ENCODE peak calls at places on chromosomes 2 and 18, in ten cellular contexts. M, J, F, O, K, G, Z, D, I and C are unnamed samples.

GRCh38 chr18:13628211-13628610 is 98.1 kb downstream of the FAM210A start:
- DNase-seq in D (no peak), Z (no peak), K (no peak), O (no peak), J (no peak), F (no peak), G (no peak), M (no peak), I (no peak), C (no peak)

GRCh38 chr2:20634430-20635095 is 16.3 kb downstream of the HS1BP3 start:
- DNase-seq in F (no peak), G (peak), M (no peak), J (peak), O (no peak), D (no peak), I (peak), K (no peak), Z (no peak), C (no peak)

GRCh38 chr2:225379861-225380260 is 19.6 kb upstream of the NYAP2 start:
- DNase-seq in O (no peak), I (no peak), D (no peak), K (no peak), J (no peak), G (peak), F (no peak), M (no peak), Z (no peak), C (no peak)

GRCh38 chr2:241733391-241734207 is 831 bp upstream of the D2HGDH start:
- DNase-seq in M (no peak), G (peak), F (no peak), K (no peak), I (no peak), J (peak), O (no peak), D (no peak), Z (peak), C (no peak)

GRCh38 chr2:158239271-158239670 is 137.6 kb downstream of the UPP2 start:
- DNase-seq in J (peak), Z (no peak), I (no peak), F (no peak), O (no peak), D (no peak), K (no peak), M (no peak), G (peak), C (no peak)

GRCh38 chr2:225137971-225138370 is 95.7 kb upstream of the DOCK10 start:
- DNase-seq in D (no peak), G (peak), J (peak), I (peak), Z (peak), M (no peak), F (no peak), K (no peak), O (no peak), C (no peak)

GRCh38 chr2:133500967-133501366 is 67.3 kb downstream of the NCKAP5 start:
- DNase-seq in I (no peak), M (no peak), F (no peak), Z (no peak), K (no peak), G (no peak), O (no peak), J (no peak), D (no peak), C (no peak)

GRCh38 chr2:241775223-241776177 is 1.1 kb upstream of the GAL3ST2 start:
- DNase-seq in G (no peak), F (no peak), O (no peak), M (no peak), J (no peak), Z (no peak), D (no peak), I (no peak), K (peak), C (no peak)

GRCh38 chr18:80245781-80246655 is 1.3 kb downstream of the PARD6G start:
- DNase-seq in F (no peak), I (no peak), J (peak), D (no peak), G (no peak), M (no peak), O (no peak), K (peak), Z (no peak), C (no peak)

GRCh38 chr2:224689539-224689938 is 26.6 kb downstream of the CCDC195 start:
- DNase-seq in G (no peak), K (no peak), O (no peak), F (no peak), J (no peak), M (no peak), Z (no peak), I (no peak), D (no peak), C (no peak)

GRCh38 chr18:14920976-14921375 is 173.0 kb downstream of the ANKRD30B start:
- DNase-seq in O (no peak), G (no peak), M (no peak), I (no peak), F (no peak), D (no peak), Z (no peak), K (no peak), J (no peak), C (no peak)

GRCh38 chr2:21422050-21422449 is 298.3 kb downstream of the TDRD15 start:
- DNase-seq in O (no peak), F (peak), I (no peak), K (peak), M (no peak), D (peak), Z (no peak), J (peak), G (no peak), C (peak)

GRCh38 chr2:52976132-52976949 is 791.3 kb upstream of the CHAC2 start:
- DNase-seq in G (peak), I (peak), J (peak), D (no peak), Z (peak), M (peak), F (peak), K (peak), O (no peak), C (peak)

GRCh38 chr2:183010112-183010511 is 28.1 kb downstream of the NCKAP1 start:
- DNase-seq in F (peak), O (no peak), J (peak), M (peak), D (no peak), K (no peak), I (peak), Z (no peak), G (peak), C (no peak)

GRCh38 chr2:122831644-122832043 is 1076.2 kb downstream of the TSN start:
- DNase-seq in G (peak), I (no peak), Z (no peak), J (no peak), K (no peak), O (no peak), M (no peak), D (no peak), F (no peak), C (no peak)

GRCh38 chr2:107502463-107503079 is 324.1 kb upstream of the RGPD4 start:
- DNase-seq in O (no peak), Z (no peak), K (no peak), D (no peak), I (no peak), M (no peak), J (no peak), G (no peak), F (no peak), C (no peak)

GRCh38 chr2:179612108-179612507 is 249.3 kb downstream of the ZNF385B start:
- DNase-seq in Z (no peak), I (peak), J (no peak), F (no peak), O (no peak), G (no peak), D (no peak), M (no peak), K (no peak), C (no peak)

GRCh38 chr2:189192766-189193165 is 13.2 kb upstream of the COL5A2 start:
- DNase-seq in G (no peak), M (no peak), I (no peak), J (no peak), Z (no peak), D (no peak), O (no peak), F (no peak), K (no peak), C (no peak)

GRCh38 chr18:75854174-75854573 is 426.7 kb upstream of the SMIM21 start:
- DNase-seq in D (no peak), G (peak), F (peak), M (no peak), J (no peak), O (no peak), Z (no peak), I (no peak), K (peak), C (peak)

GRCh38 chr2:17517481-17518211 is 594 bp downstream of the RAD51AP2 start:
- DNase-seq in J (no peak), K (no peak), D (no peak), O (no peak), G (no peak), F (no peak), M (no peak), I (no peak), Z (no peak), C (no peak)

GRCh38 chr2:189933041-189933440 is 129.5 kb downstream of the MSTN start:
- DNase-seq in J (no peak), O (no peak), D (no peak), M (no peak), Z (no peak), G (no peak), I (no peak), K (no peak), F (no peak), C (no peak)

GRCh38 chr2:180573951-180574350 is 406.5 kb upstream of the UBE2E3 start:
- DNase-seq in O (no peak), G (peak), K (no peak), Z (peak), J (peak), I (peak), D (no peak), F (no peak), M (no peak), C (no peak)

GRCh38 chr2:236507393-236508085 is 62.1 kb upstream of the ACKR3 start:
- DNase-seq in Z (no peak), F (peak), O (no peak), M (peak), G (no peak), D (peak), I (peak), K (peak), J (peak), C (peak)

GRCh38 chr2:85872536-85873161 is 16.1 kb downstream of the ST3GAL5 start:
- DNase-seq in F (no peak), J (no peak), Z (no peak), D (no peak), K (no peak), O (no peak), I (no peak), M (no peak), G (no peak), C (no peak)

GRCh38 chr18:24560511-24560981 is 100.1 kb downstream of the HRH4 start:
- DNase-seq in Z (peak), F (peak), I (no peak), D (no peak), G (no peak), O (no peak), M (no peak), J (peak), K (no peak), C (no peak)

GRCh38 chr2:218745559-218746469 is 35.2 kb downstream of the TTLL4 start:
- DNase-seq in K (no peak), F (no peak), G (peak), D (no peak), M (no peak), J (no peak), Z (no peak), I (peak), O (no peak), C (no peak)

GRCh38 chr2:175309799-175310198 is 128.3 kb upstream of the ATP5MC3 start:
- DNase-seq in I (peak), J (peak), O (no peak), F (peak), G (peak), K (peak), D (no peak), Z (no peak), M (peak), C (peak)

GRCh38 chr2:6808426-6808825 is 57.3 kb downstream of the CMPK2 start:
- DNase-seq in F (no peak), K (no peak), J (no peak), G (no peak), M (no peak), Z (no peak), D (no peak), I (no peak), O (no peak), C (no peak)

GRCh38 chr2:170013802-170014551 is 164.0 kb upstream of the MYO3B start:
- DNase-seq in I (peak), D (no peak), Z (no peak), J (no peak), F (no peak), G (no peak), M (peak), K (peak), O (no peak), C (no peak)

GRCh38 chr2:203797363-203798111 is 70.0 kb upstream of the CTLA4 start:
- DNase-seq in I (no peak), M (no peak), F (no peak), J (no peak), O (no peak), G (no peak), Z (no peak), K (no peak), D (no peak), C (no peak)

GRCh38 chr2:229714080-229714735 is at the start of gene DNER:
- DNase-seq in J (peak), O (no peak), F (no peak), G (peak), M (no peak), D (peak), Z (no peak), I (no peak), K (peak), C (peak)

GRCh38 chr2:235499306-235499812 is 5.5 kb downstream of the AGAP1 start:
- DNase-seq in K (no peak), G (no peak), D (no peak), Z (no peak), J (no peak), F (no peak), O (no peak), I (no peak), M (no peak), C (no peak)

GRCh38 chr18:9619990-9620389 is 5.6 kb upstream of the PPP4R1 start:
- DNase-seq in M (no peak), K (no peak), F (no peak), G (no peak), I (peak), O (no peak), D (no peak), J (no peak), Z (no peak), C (no peak)

GRCh38 chr18:49656098-49656591 is 94.3 kb downstream of the LIPG start:
- DNase-seq in F (no peak), I (no peak), Z (peak), D (no peak), M (no peak), J (peak), G (peak), O (no peak), K (no peak), C (peak)

GRCh38 chr2:1081411-1082225 is 131.0 kb downstream of the SNTG2 start:
- DNase-seq in D (no peak), K (no peak), Z (no peak), F (no peak), O (no peak), M (no peak), I (peak), G (no peak), J (no peak), C (no peak)

GRCh38 chr2:201151127-201152074 is 31.5 kb upstream of the CASP10 start:
- DNase-seq in G (peak), M (peak), Z (peak), I (peak), J (peak), D (peak), F (no peak), K (no peak), O (no peak), C (no peak)

DNA sequence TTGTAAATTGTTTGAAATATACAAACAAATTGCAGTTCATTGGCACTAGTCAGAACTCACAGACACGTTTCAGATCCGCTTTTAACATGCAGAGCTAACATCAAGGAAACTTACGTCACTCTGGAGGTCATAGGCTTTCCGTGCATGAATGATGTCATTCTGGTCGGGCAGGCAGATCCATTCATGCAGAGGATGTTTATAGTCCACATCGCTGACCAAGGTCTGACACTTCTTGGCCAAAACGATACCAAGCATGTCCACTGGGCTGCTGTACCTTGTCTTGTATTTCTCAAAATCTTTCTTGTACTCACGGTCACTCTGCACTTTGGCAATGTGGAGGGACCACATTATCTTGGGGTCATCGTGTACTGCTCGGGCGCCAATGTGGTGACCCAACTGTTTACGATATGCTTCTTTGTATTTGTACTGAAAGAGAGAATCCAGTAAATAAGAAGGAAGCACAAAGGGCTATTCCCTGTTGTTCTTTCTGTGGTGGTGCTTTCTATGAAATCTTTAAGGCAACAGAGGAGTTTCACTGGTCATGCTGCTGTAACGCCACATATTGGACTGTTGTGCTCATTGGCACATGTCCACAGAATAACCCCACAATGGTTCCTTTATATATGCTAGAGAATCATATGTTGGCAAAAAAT is 114.8 kb downstream of the NEB start:
- DNase-seq in Z (no peak), J (peak), F (no peak), I (peak), M (peak), G (no peak), D (no peak), O (no peak), K (no peak), C (no peak)
- TF ChIP-seq CTCF in Z (no peak), J (no peak), F (no peak), I (no peak), M (peak), G (no peak), D (no peak), O (no peak), K (no peak), C (no peak)

DNA sequence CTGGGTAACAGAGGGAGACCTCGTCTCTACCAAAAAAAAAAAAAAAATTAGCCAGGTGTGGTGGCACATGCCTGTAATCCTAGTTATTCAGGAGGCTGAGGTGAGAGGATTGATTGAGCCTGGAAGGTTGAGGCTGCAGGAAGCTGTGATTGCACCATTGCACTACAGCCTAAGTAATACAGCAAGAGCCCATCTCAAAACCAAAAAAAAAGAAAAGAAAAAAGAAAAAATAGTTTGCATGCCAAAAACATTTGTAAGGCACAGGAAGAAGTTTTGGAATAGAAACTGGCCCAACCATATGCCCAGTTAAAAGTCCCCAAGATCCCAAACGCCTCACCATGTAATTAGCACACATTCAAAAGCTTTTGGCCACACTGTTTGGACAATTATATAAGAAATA is 13.4 kb upstream of the ACOXL start:
- DNase-seq in F (no peak), G (no peak), D (no peak), I (no peak), M (no peak), K (no peak), O (no peak), Z (no peak), J (no peak), C (no peak)
- TF ChIP-seq CTCF in F (no peak), G (no peak), D (no peak), I (no peak), M (no peak), K (no peak), O (no peak), Z (no peak), J (no peak), C (no peak)

GRCh38 chr2:67574230-67574629 is 177.1 kb downstream of the ETAA1 start:
- DNase-seq in Z (peak), G (peak), F (no peak), M (peak), I (peak), K (no peak), J (peak), O (no peak), D (no peak), C (no peak)
- TF ChIP-seq CTCF in Z (no peak), G (no peak), F (no peak), M (no peak), I (no peak), K (no peak), J (no peak), O (no peak), D (no peak), C (no peak)

GRCh38 chr2:162344617-162344950 is 652 bp downstream of the GCA start:
- DNase-seq in K (no peak), F (no peak), D (no peak), Z (peak), M (no peak), O (no peak), J (no peak), G (peak), I (peak), C (no peak)
- TF ChIP-seq CTCF in K (no peak), F (no peak), D (no peak), Z (no peak), M (no peak), O (no peak), J (no peak), G (peak), I (no peak), C (no peak)

GRCh38 chr2:220855296-220855695 is 716.8 kb downstream of the EPHA4 start:
- DNase-seq in D (no peak), J (peak), M (no peak), O (no peak), K (no peak), Z (peak), F (no peak), I (peak), G (no peak), C (no peak)

GRCh38 chr2:220856486-220856885 is 715.6 kb downstream of the EPHA4 start:
- DNase-seq in J (peak), M (no peak), F (no peak), O (no peak), G (no peak), I (no peak), K (no peak), Z (peak), D (no peak), C (no peak)

GRCh38 chr2:220857371-220857770 is 714.7 kb downstream of the EPHA4 start:
- DNase-seq in I (no peak), Z (no peak), K (no peak), G (no peak), O (no peak), F (no peak), J (no peak), M (no peak), D (no peak), C (no peak)

GRCh38 chr2:220858101-220858500 is 714.0 kb downstream of the EPHA4 start:
- DNase-seq in J (no peak), K (no peak), F (no peak), D (no peak), O (no peak), G (peak), I (no peak), Z (no peak), M (no peak), C (no peak)
- TF ChIP-seq CTCF in J (no peak), K (no peak), F (no peak), D (no peak), O (no peak), G (peak), I (no peak), Z (peak), M (no peak), C (no peak)

GRCh38 chr2:223613017-223613950 is 11.1 kb upstream of the SCG2 start:
- DNase-seq in M (peak), G (peak), D (no peak), O (peak), I (peak), F (peak), K (peak), J (peak), Z (peak), C (no peak)
- TF ChIP-seq CTCF in M (no peak), G (no peak), D (no peak), O (no peak), I (peak), F (no peak), K (no peak), J (no peak), Z (peak), C (no peak)

GRCh38 chr2:126749537-126749936 is 93.6 kb downstream of the GYPC start:
- DNase-seq in I (peak), F (no peak), D (no peak), G (no peak), Z (no peak), K (peak), J (no peak), M (no peak), O (no peak), C (peak)
- TF ChIP-seq CTCF in I (peak), F (peak), D (peak), G (no peak), Z (no peak), K (no peak), J (no peak), M (no peak), O (no peak), C (no peak)

GRCh38 chr2:113227290-113227689 is 51.4 kb downstream of the PAX8 start:
- DNase-seq in G (no peak), F (no peak), K (no peak), D (no peak), Z (no peak), M (no peak), J (no peak), I (no peak), O (no peak), C (no peak)
- TF ChIP-seq CTCF in G (no peak), F (no peak), K (no peak), D (no peak), Z (no peak), M (no peak), J (no peak), I (no peak), O (no peak), C (no peak)

GRCh38 chr2:191670787-191671186 is 7.1 kb upstream of the NABP1 start:
- DNase-seq in D (no peak), Z (no peak), I (no peak), O (no peak), J (no peak), F (no peak), G (no peak), K (no peak), M (no peak), C (no peak)
- TF ChIP-seq CTCF in D (no peak), Z (no peak), I (no peak), O (no peak), J (no peak), F (no peak), G (no peak), K (no peak), M (no peak), C (no peak)

GRCh38 chr2:74048843-74049519 is 64.3 kb downstream of the TET3 start:
- DNase-seq in D (no peak), K (no peak), F (no peak), G (no peak), Z (no peak), M (no peak), J (no peak), I (no peak), O (no peak), C (no peak)
- TF ChIP-seq CTCF in D (no peak), K (no peak), F (no peak), G (no peak), Z (no peak), M (no peak), J (no peak), I (no peak), O (no peak), C (no peak)